ENCODE peak calls at places on chromosomes 3 and 15, in eight cellular contexts. W is cardiac muscle cell; T is CD8-positive, alpha-beta T cell; E is mesenchymal stem cell; S is uterus; U is upper lobe of left lung; X is naive thymus-derived CD4-positive, alpha-beta T cell; Q is SK-N-SH. Y is an unnamed sample.

GRCh38 chr15:34810455-34811146 is 15.3 kb upstream of the ACTC1 start:
- DNase-seq in W (peak; percentile 76), T (no peak), E (peak; percentile 99), S (no peak), U (no peak), X (no peak), Q (no peak), Y (no peak)

GRCh38 chr3:174951023-174951422 is 91.9 kb downstream of the NAALADL2 start:
- DNase-seq in W (peak; percentile 64), T (no peak), E (peak; percentile 78), S (no peak), U (no peak), X (no peak), Q (no peak), Y (no peak)

GRCh38 chr3:141280086-141280485 is 48.5 kb downstream of the PXYLP1 start:
- DNase-seq in W (no peak), T (no peak), E (peak; percentile 55), S (peak; percentile 54), U (no peak), X (no peak), Q (no peak), Y (no peak)

GRCh38 chr15:78880242-78880533 is 7.5 kb downstream of the MORF4L1 start:
- DNase-seq in W (no peak), T (no peak), E (peak; percentile 74), S (no peak), U (no peak), X (no peak), Q (no peak), Y (no peak)

GRCh38 chr3:10334461-10334860 is 13.5 kb upstream of the SEC13 start:
- DNase-seq in W (peak; percentile 46), T (no peak), E (peak; percentile 15), S (no peak), U (no peak), X (no peak), Q (no peak), Y (no peak)

GRCh38 chr3:126961791-126962461 is 21.0 kb upstream of the PLXNA1 start:
- DNase-seq in W (no peak), T (no peak), E (no peak), S (no peak), U (no peak), X (no peak), Q (no peak), Y (no peak)

GRCh38 chr3:38840987-38841386 is 25.0 kb upstream of the SCN10A start:
- DNase-seq in W (peak; percentile 33), T (no peak), E (no peak), S (no peak), U (no peak), X (no peak), Q (no peak), Y (no peak)

GRCh38 chr3:155292133-155292532 is 1.4 kb downstream of the STRIT1 start:
- DNase-seq in W (peak; percentile 44), T (no peak), E (no peak), S (no peak), U (no peak), X (no peak), Q (no peak), Y (no peak)

GRCh38 chr3:148360046-148360445 is 337.7 kb upstream of the AGTR1 start:
- DNase-seq in W (peak; percentile 13), T (no peak), E (peak; percentile 4), S (no peak), U (no peak), X (no peak), Q (no peak), Y (no peak)

GRCh38 chr15:44537728-44538240 is 837 bp downstream of the EIF3J start:
- DNase-seq in W (no peak), T (no peak), E (peak; percentile 79), S (no peak), U (no peak), X (peak; percentile 8), Q (peak; percentile 33), Y (no peak)

GRCh38 chr3:177607596-177607995 is 410.3 kb upstream of the TBL1XR1 start:
- DNase-seq in W (no peak), T (no peak), E (no peak), S (no peak), U (no peak), X (no peak), Q (no peak), Y (no peak)

GRCh38 chr3:155018621-155019330 is 61.3 kb upstream of the MME start:
- DNase-seq in W (peak; percentile 28), T (no peak), E (no peak), S (no peak), U (no peak), X (no peak), Q (no peak), Y (no peak)

GRCh38 chr15:75721923-75722870 is 9.5 kb upstream of the CSPG4 start:
- DNase-seq in W (no peak), T (no peak), E (no peak), S (peak; percentile 19), U (no peak), X (no peak), Q (peak; percentile 27), Y (no peak)

GRCh38 chr3:107430214-107431047 is 53.2 kb downstream of the CCDC54 start:
- DNase-seq in W (peak; percentile 54), T (no peak), E (peak; percentile 62), S (peak; percentile 34), U (peak; percentile 24), X (peak; percentile 36), Q (peak; percentile 13), Y (no peak)

GRCh38 chr3:10263549-10264363 is 15.5 kb downstream of the TATDN2 start:
- DNase-seq in W (peak; percentile 62), T (peak; percentile 76), E (peak; percentile 80), S (peak; percentile 69), U (no peak), X (peak; percentile 69), Q (peak; percentile 75), Y (peak; percentile 42)

GRCh38 chr15:32884136-32884535 is 166.3 kb downstream of the GREM1 start:
- DNase-seq in W (peak; percentile 74), T (no peak), E (peak; percentile 30), S (no peak), U (no peak), X (no peak), Q (no peak), Y (no peak)

GRCh38 chr15:62524848-62525247 is 359.8 kb upstream of the C2CD4B start:
- DNase-seq in W (no peak), T (no peak), E (peak; percentile 20), S (no peak), U (no peak), X (no peak), Q (no peak), Y (no peak)

DNA sequence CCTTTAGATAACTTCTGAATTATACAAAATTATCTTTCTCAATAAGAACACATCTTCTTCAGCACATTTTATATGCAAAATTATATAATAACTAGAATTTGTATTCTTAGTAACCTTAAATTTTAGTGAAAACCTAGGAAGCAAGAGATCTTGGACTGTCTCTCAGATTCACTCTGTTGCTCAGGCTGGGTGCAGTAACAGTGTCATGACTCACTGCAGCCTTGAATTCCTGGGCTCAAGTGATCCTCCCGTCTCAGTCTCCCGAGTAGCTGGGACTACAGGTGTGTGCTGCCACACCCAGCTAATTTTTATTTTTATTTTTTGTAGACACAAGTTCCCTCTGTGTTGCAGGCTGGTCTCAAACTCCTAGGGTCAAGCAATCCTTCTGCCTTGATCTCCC is 29.9 kb downstream of the MKRN3 start:
- DNase-seq in W (no peak), T (no peak), E (no peak), S (no peak), U (no peak), X (no peak), Q (no peak), Y (no peak)
- H3K9me3 ChIP-seq in W (no peaks in the 10 kb centered on the region), T (no peaks in the 10 kb centered on the region), E (no peaks in the 10 kb centered on the region), S (no peaks in the 10 kb centered on the region), U (no peaks in the 10 kb centered on the region), X (no peaks in the 10 kb centered on the region), Q (no peaks in the 10 kb centered on the region), Y (no peaks in the 10 kb centered on the region)

GRCh38 chr3:635393-635792 is 438.8 kb downstream of the CHL1 start:
- DNase-seq in W (no peak), T (no peak), E (no peak), S (no peak), U (no peak), X (no peak), Q (no peak), Y (no peak)

GRCh38 chr3:634511-634910 is 437.9 kb downstream of the CHL1 start:
- DNase-seq in W (no peak), T (no peak), E (no peak), S (no peak), U (no peak), X (no peak), Q (no peak), Y (no peak)

GRCh38 chr3:632571-633170 is 436.1 kb downstream of the CHL1 start:
- DNase-seq in W (peak; percentile 38), T (no peak), E (peak; percentile 32), S (peak; percentile 39), U (peak; percentile 29), X (peak; percentile 2), Q (peak; percentile 26), Y (no peak)
- H3K9me3 ChIP-seq in W (no peaks in the 10 kb centered on the region), T (no peaks in the 10 kb centered on the region), E (no peaks in the 10 kb centered on the region), S (no peaks in the 10 kb centered on the region), U (no peaks in the 10 kb centered on the region), X (no peaks in the 10 kb centered on the region), Q (no peaks in the 10 kb centered on the region), Y (no peaks in the 10 kb centered on the region)

DNA sequence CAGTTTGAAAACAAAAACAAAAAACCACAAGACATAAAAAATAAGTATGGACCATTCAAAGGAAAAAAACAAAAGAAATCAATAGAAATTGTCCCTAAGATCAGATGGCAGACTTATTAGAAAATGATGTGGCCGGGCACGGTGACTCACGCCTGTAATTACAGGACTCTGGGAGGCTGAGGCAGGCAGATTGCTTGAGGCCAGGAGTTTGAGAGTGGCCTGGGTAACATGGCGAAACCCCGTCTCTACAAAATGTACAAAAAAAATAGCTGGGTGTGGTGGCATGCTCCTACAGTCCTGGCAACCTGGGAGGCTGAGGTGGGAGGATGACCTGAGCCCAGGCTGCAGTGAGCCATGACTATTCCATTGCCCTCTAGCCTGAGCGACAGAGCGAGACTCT is 16.6 kb downstream of the SPCS1 start:
- DNase-seq in W (no peak), T (no peak), E (no peak), S (no peak), U (no peak), X (no peak), Q (no peak), Y (no peak)
- H3K9me3 ChIP-seq in W (no peaks in the 10 kb centered on the region), T (no peaks in the 10 kb centered on the region), E (peaks cover 13% of the 10 kb centered on the region), S (no peaks in the 10 kb centered on the region), U (no peaks in the 10 kb centered on the region), X (no peaks in the 10 kb centered on the region), Q (peaks cover 4% of the 10 kb centered on the region), Y (no peaks in the 10 kb centered on the region)

GRCh38 chr15:99580061-99580460 is 14.3 kb downstream of the MEF2A start:
- DNase-seq in W (no peak), T (no peak), E (no peak), S (no peak), U (no peak), X (no peak), Q (no peak), Y (no peak)

GRCh38 chr15:99582508-99582960 is 16.8 kb downstream of the MEF2A start:
- DNase-seq in W (no peak), T (no peak), E (peak; percentile 22), S (no peak), U (no peak), X (no peak), Q (no peak), Y (no peak)

GRCh38 chr15:99586121-99586520 is 20.3 kb downstream of the MEF2A start:
- DNase-seq in W (no peak), T (no peak), E (no peak), S (no peak), U (no peak), X (no peak), Q (no peak), Y (no peak)

GRCh38 chr15:99578809-99579208 is 13.0 kb downstream of the MEF2A start:
- DNase-seq in W (no peak), T (no peak), E (no peak), S (no peak), U (no peak), X (no peak), Q (no peak), Y (no peak)

GRCh38 chr15:99584081-99584600 is 18.4 kb downstream of the MEF2A start:
- DNase-seq in W (no peak), T (no peak), E (no peak), S (no peak), U (no peak), X (no peak), Q (no peak), Y (no peak)
- H3K9me3 ChIP-seq in W (no peaks in the 10 kb centered on the region), T (peaks cover 6% of the 10 kb centered on the region), E (peaks cover 14% of the 10 kb centered on the region), S (peaks cover 6% of the 10 kb centered on the region), U (peaks cover 5% of the 10 kb centered on the region), X (no peaks in the 10 kb centered on the region), Q (peaks cover 6% of the 10 kb centered on the region), Y (no peaks in the 10 kb centered on the region)